ENCODE peak calls at places on chromosome 2, in eight cellular contexts. K is NCI-H774; P is B cell; D is stimulated activated CD4-positive, alpha-beta T cell treated with anti-CD3 and anti-CD28 coated beads, Interleukin-2, amount 100 ng/mL, for 48 hours; R is GF-D8; H is substantia nigra; C is stimulated activated effector memory CD8-positive, alpha-beta T cell treated with anti-CD3 and anti-CD28 coated beads, Interleukin-12 subunit alpha, Interleukin-12 subunit beta, amount 100 ng/mL, for 72 hours; B is stimulated activated naive B cell treated with anti-CD40 and anti-IgM and Interleukin-4, amounts not matched to agents 10 μg/mL and 1 μg/mL and 100 μg/mL, for 72 hours. N is an unnamed sample.
A peak's percentile ranks its signal among the peaks of the same experiment; 100 is the strongest.

GRCh38 chr2:37425408-37425807 is 81.0 kb downstream of the QPCT start:
- DNase-seq in K (no peak), R (no peak), C (no peak), P (no peak), H (no peak), B (no peak), D (no peak), N (no peak)

GRCh38 chr2:120528051-120528692 is 182.2 kb downstream of the INHBB start:
- DNase-seq in K (no peak), B (no peak), C (no peak), R (no peak), P (no peak), H (no peak), D (no peak), N (no peak)

GRCh38 chr2:193581807-193582206 is 1387.1 kb upstream of the TMEFF2 start:
- DNase-seq in K (no peak), P (no peak), D (no peak), R (no peak), H (no peak), B (no peak), C (no peak), N (no peak)

GRCh38 chr2:26768759-26769500 is 4.8 kb downstream of the SLC35F6 start:
- DNase-seq in H (peak; percentile 25), D (no peak), K (no peak), C (no peak), B (no peak), P (no peak), R (peak; percentile 84), N (peak; percentile 43)

GRCh38 chr2:223824301-223824700 is 13.1 kb downstream of the AP1S3 start:
- DNase-seq in P (no peak), K (no peak), B (no peak), R (no peak), C (no peak), H (no peak), D (no peak), N (no peak)

GRCh38 chr2:113217455-113218282 is 43.9 kb downstream of the PSD4 start:
- DNase-seq in D (no peak), K (no peak), P (no peak), B (no peak), R (no peak), C (no peak), H (no peak), N (no peak)

GRCh38 chr2:68828887-68829708 is 42.1 kb downstream of the BMP10 start:
- DNase-seq in R (peak; percentile 99), B (peak; percentile 43), D (peak; percentile 38), C (no peak), P (peak; percentile 23), K (peak; percentile 1), H (peak; percentile 84), N (peak; percentile 91)

GRCh38 chr2:85324639-85325465 is 2.9 kb downstream of the TGOLN2 start:
- DNase-seq in B (no peak), C (no peak), R (peak; percentile 47), H (no peak), K (no peak), D (no peak), P (no peak), N (no peak)

GRCh38 chr2:239190921-239191885 is 209.6 kb downstream of the HDAC4 start:
- DNase-seq in B (no peak), D (no peak), R (no peak), C (no peak), K (no peak), P (no peak), H (no peak), N (peak; percentile 75)

GRCh38 chr2:11682590-11682915 is 12.6 kb upstream of the NTSR2 start:
- DNase-seq in C (no peak), B (no peak), D (no peak), R (no peak), K (no peak), H (no peak), P (no peak), N (no peak)

GRCh38 chr2:204505946-204506345 is 39.3 kb upstream of the PARD3B start:
- DNase-seq in K (no peak), D (no peak), R (no peak), C (no peak), P (no peak), B (no peak), H (no peak), N (no peak)

GRCh38 chr2:25372405-25373268 is 30.9 kb upstream of the DNMT3A start:
- DNase-seq in D (no peak), H (no peak), B (no peak), C (no peak), K (no peak), R (no peak), P (no peak), N (peak; percentile 80)

N was measured in posterior cingulate gyrus.